ENCODE peak calls at places on chromosomes 3 and 15, in four cellular contexts. Z is mammary epithelial cell, C is astrocyte, F is PC-3. P is an unnamed sample.

GRCh38 chr3:156781310-156782230 is 44.6 kb upstream of the LEKR1 start:
- DNase-seq in Z (peak; percentile 71), C (peak; percentile 70), F (peak; percentile 85), P (peak; percentile 80)

GRCh38 chr3:132342183-132342582 is 25.0 kb downstream of the ACP3 start:
- DNase-seq in C (no peak), Z (no peak), F (peak; percentile 51), P (no peak)

GRCh38 chr3:85740561-85740960 is 781.8 kb downstream of the CADM2 start:
- DNase-seq in C (peak; percentile 22), Z (peak; percentile 39), F (no peak), P (no peak)

GRCh38 chr3:171526869-171527268 is 66.7 kb upstream of the TNIK start:
- DNase-seq in Z (no peak), C (peak; percentile 77), F (no peak), P (peak; percentile 49)

GRCh38 chr15:90024406-90024805 is 23.3 kb downstream of the ZNF710 start:
- DNase-seq in C (no peak), Z (no peak), F (no peak), P (no peak)

GRCh38 chr3:161462138-161462537 is 34.5 kb upstream of the OTOL1 start:
- DNase-seq in C (no peak), Z (no peak), F (no peak), P (no peak)

GRCh38 chr3:128006471-128007424 is 45.5 kb upstream of the SEC61A1 start:
- DNase-seq in Z (peak; percentile 45), C (no peak), F (no peak), P (peak; percentile 47)

GRCh38 chr15:93943607-93944006 is 287.8 kb upstream of the MCTP2 start:
- DNase-seq in F (no peak), Z (no peak), C (peak; percentile 45), P (peak; percentile 50)

GRCh38 chr3:32913790-32914446 is 37.5 kb upstream of the CCR4 start:
- DNase-seq in Z (peak; percentile 84), F (no peak), C (peak; percentile 47), P (peak; percentile 85)

GRCh38 chr3:49641292-49641691 is 32.9 kb upstream of the APEH start:
- DNase-seq in C (no peak), Z (no peak), F (no peak), P (no peak)

GRCh38 chr3:43512749-43513404 is 108.9 kb downstream of the ANO10 start:
- DNase-seq in F (peak; percentile 17), C (no peak), Z (no peak), P (peak; percentile 85)

GRCh38 chr3:56894912-56895431 is 93.2 kb upstream of the ARHGEF3 start:
- DNase-seq in Z (no peak), F (no peak), C (peak; percentile 85), P (peak; percentile 30)

GRCh38 chr3:52401021-52401420 is 43.9 kb downstream of the SEMA3G start:
- DNase-seq in C (no peak), F (no peak), Z (no peak), P (no peak)

GRCh38 chr15:59074607-59075006 is 30.3 kb upstream of the CCNB2 start:
- DNase-seq in Z (no peak), F (no peak), C (no peak), P (no peak)

GRCh38 chr3:49775538-49775937 is 10.8 kb downstream of the IP6K1 start:
- DNase-seq in F (no peak), C (no peak), Z (no peak), P (no peak)

GRCh38 chr3:85572978-85573377 is 614.2 kb downstream of the CADM2 start:
- DNase-seq in Z (no peak), C (no peak), F (no peak), P (no peak)

GRCh38 chr3:48057521-48057920 is 41.3 kb upstream of the MAP4 start:
- DNase-seq in F (no peak), Z (no peak), C (no peak), P (peak; percentile 70)

GRCh38 chr15:99122831-99123705 is 18.2 kb downstream of the SYNM start:
- DNase-seq in C (no peak), Z (no peak), F (peak; percentile 28), P (no peak)

GRCh38 chr3:151903501-151903991 is 30.1 kb downstream of the SUCNR1 start:
- DNase-seq in F (no peak), Z (no peak), C (peak; percentile 92), P (peak; percentile 48)

GRCh38 chr3:40741729-40742128 is 217.0 kb downstream of the ZNF621 start:
- DNase-seq in C (no peak), Z (no peak), F (no peak), P (no peak)

DNA sequence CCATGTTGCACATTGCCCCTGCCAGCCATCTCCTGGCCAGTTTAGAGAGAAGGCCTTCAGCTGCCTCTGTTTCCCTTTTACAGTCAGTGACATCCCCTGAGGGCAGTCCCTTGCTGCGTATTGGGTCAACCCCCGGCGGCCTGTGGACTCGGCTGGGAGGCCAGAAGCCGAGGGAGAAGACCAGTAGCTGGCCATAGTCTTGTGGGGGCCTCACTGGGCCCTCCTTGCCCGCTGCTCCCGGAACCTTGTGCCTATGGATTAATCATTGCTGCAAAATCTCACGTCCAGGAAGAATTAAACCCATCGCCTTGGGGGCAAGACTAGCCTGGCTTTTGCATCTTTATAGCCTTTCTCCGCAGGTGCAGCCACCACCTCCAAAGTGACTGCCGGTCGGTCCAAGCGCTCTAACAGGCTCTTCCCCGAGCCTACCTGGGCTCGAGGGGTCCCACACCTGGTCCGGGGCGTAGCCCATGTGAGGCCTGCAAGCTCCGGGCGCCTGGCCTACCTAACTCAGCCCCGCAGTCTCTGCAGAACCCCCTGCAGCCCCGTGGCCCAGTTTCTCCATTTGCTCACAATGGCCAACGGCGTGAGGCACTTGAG is 870 bp upstream of the CHAC1 start:
- DNase-seq in F (no peak), Z (no peak), C (no peak), P (no peak)
- H2AFZ ChIP-seq in F (peak overlapping the region; percentile 89), Z (peak overlapping the region; percentile 88), C (peak overlapping the region; percentile 99), P (peak overlapping the region; percentile 83)

DNA sequence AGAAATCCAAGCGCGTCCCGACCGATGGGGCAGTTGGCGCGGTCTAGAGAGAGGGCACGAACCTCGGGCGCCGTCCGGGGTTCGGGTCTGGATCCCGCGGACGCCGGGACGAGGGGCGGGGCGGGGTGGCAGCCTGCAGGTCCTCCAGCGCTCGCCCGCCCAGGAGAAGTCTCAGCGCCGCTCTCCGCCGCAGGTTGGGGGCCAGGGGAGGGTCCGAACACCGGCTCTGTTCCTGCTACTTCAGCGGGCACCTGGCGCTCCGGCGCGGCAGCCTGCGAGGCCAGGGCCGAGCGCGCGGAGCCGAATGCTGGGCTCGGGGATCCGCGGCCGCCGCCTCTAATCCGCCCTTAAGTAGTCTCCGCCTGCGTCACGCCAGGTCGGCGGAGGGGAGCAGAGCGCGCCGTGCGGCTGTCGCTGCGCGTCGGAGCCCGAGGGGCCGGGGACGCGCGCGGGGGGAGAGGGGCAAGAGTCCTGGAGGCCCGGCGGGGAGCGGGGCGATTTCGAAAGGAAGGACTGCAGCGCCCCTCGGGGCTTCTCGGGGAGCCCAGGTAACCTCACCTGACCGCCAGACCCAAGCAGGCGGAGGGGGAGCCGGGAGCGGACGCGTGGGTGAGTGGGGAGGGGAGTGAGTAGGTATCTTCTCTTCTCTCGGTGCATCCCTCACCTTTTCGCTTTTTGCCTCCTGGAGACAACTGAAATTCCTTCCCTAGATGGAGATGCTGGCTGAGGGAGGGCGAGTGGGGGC is at the start of gene GJD2:
- DNase-seq in F (no peak), Z (no peak), C (no peak), P (peak; percentile 19)
- TF ChIP-seq EZH2 in F (peak; percentile 39), Z (peak; percentile 88), C (peak; percentile 95), P (peak; percentile 45)

DNA sequence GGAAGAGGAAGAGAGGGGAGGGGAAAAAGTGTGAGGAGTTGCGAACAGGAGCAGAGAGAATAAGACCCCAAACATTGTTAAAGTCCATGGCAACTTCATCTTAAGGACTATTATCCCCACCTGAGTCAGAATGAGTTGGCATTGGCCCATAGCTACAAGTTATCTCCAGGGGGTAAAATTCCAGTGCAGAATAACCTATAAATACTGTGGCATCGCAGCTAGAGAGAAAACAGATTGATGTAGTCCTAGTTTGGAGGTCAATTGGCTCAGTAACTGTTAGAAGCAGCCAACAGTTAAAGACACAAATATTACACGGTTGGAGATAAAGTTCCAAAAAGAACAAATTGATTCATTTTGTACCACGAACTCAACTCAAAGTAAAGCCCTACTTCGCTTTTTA is 313.9 kb upstream of the CCDC54 start:
- DNase-seq in C (peak; percentile 65), Z (no peak), F (peak; percentile 55), P (peak; percentile 41)
- H3K9ac ChIP-seq in C (peak overlapping the region; percentile 37), Z (no peak overlapping the region), F (no peak overlapping the region), P (no peak overlapping the region)

GRCh38 chr3:197949767-197950660 is at the start of gene RPL35A:
- DNase-seq in C (peak; percentile 87), F (peak; percentile 94), Z (peak; percentile 93), P (peak; percentile 99)

GRCh38 chr3:197949191-197949766 is 711 bp upstream of the RPL35A start:
- DNase-seq in F (no peak), C (no peak), Z (no peak), P (peak; percentile 26)

GRCh38 chr3:197951392-197951990 is 1.5 kb downstream of the RPL35A start:
- DNase-seq in Z (no peak), C (no peak), F (no peak), P (no peak)

GRCh38 chr3:197952440-197952839 is 2.5 kb downstream of the RPL35A start:
- DNase-seq in Z (no peak), F (no peak), C (no peak), P (no peak)

GRCh38 chr3:197950661-197951029 is 655 bp downstream of the RPL35A start:
- DNase-seq in F (no peak), C (no peak), Z (no peak), P (no peak)
- H2AFZ ChIP-seq in F (no peak overlapping the region), C (no peak overlapping the region), Z (peak overlapping the region; percentile 79), P (peak overlapping the region; percentile 88)

GRCh38 chr3:123414958-123415792 is 33.7 kb downstream of the ADCY5 start:
- DNase-seq in Z (no peak), C (no peak), F (no peak), P (no peak)

GRCh38 chr3:123419156-123419849 is 29.6 kb downstream of the ADCY5 start:
- DNase-seq in C (no peak), Z (no peak), F (no peak), P (no peak)

GRCh38 chr3:123412811-123413588 is 35.9 kb downstream of the ADCY5 start:
- DNase-seq in F (no peak), C (no peak), Z (no peak), P (peak; percentile 15)

GRCh38 chr3:123416647-123417046 is 32.2 kb downstream of the ADCY5 start:
- DNase-seq in F (no peak), Z (no peak), C (no peak), P (no peak)

DNA sequence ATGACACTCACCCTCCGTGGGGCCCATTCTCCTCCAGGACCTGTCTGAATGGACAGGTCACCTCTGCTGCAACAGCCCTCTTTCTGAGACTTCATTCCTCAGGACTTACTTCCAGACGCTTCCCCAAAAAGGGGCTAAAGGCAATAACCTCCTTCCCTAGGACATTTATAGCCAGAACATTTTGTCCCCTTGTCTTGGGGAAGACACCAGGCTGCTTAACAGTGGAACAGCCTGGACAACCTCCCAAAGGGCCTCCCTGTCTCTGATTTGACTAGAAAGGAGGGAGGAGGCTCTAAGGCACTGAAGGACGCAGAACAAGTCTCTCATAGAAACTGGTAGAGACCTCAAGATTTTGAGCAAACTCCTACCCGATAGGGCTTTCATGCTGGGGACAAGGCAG is 32.7 kb downstream of the ADCY5 start:
- DNase-seq in Z (no peak), C (no peak), F (no peak), P (no peak)
- TF ChIP-seq EZH2 in Z (no peak), C (no peak), F (no peak), P (no peak)